ENCODE peak calls at places on chromosomes 7 and 10, in five cellular contexts. Q is mesendoderm, S is GM12878, E is astrocyte, I is kidney. T is an unnamed sample.

GRCh38 chr10:50406457-50407076 is 155.3 kb upstream of the ASAH2 start:
- DNase-seq in Q (no peak), S (no peak), E (no peak), I (no peak), T (no peak)

GRCh38 chr10:120998251-120998650 is 147.1 kb downstream of the WDR11 start:
- DNase-seq in Q (no peak), S (no peak), E (no peak), I (no peak), T (no peak)

GRCh38 chr10:44280615-44281014 is 104.3 kb downstream of the CXCL12 start:
- DNase-seq in Q (no peak), S (no peak), E (no peak), I (no peak), T (peak)

GRCh38 chr7:130963349-130963748 is 229.3 kb upstream of the KLF14 start:
- DNase-seq in Q (no peak), S (no peak), E (no peak), I (no peak), T (no peak)

GRCh38 chr10:34223658-34224057 is 591.4 kb downstream of the PARD3 start:
- DNase-seq in Q (no peak), S (no peak), E (no peak), I (no peak), T (no peak)

GRCh38 chr10:70578371-70578947 is 24.1 kb downstream of the PRF1 start:
- DNase-seq in Q (no peak), S (peak), E (peak), I (peak), T (peak)

GRCh38 chr10:35126062-35126529 is 550 bp upstream of the CREM start:
- DNase-seq in Q (no peak), S (no peak), E (no peak), I (peak), T (no peak)

GRCh38 chr7:4132221-4132620 is 549.9 kb upstream of the FOXK1 start:
- DNase-seq in Q (no peak), S (no peak), E (no peak), I (peak), T (no peak)

GRCh38 chr7:50300336-50300735 is 4.2 kb upstream of the IKZF1 start:
- DNase-seq in Q (no peak), S (no peak), E (no peak), I (no peak), T (no peak)

GRCh38 chr10:3068968-3069737 is 1.8 kb downstream of the PFKP start:
- DNase-seq in Q (peak), S (no peak), E (no peak), I (no peak), T (peak)

GRCh38 chr10:130175074-130175473 is 38.9 kb downstream of the GLRX3 start:
- DNase-seq in Q (no peak), S (no peak), E (no peak), I (no peak), T (no peak)

GRCh38 chr10:68902382-68902781 is 1.3 kb downstream of the DDX50 start:
- DNase-seq in Q (no peak), S (no peak), E (no peak), I (no peak), T (no peak)

GRCh38 chr10:68899186-68899745 is 1.8 kb upstream of the DDX50 start:
- DNase-seq in Q (no peak), S (no peak), E (no peak), I (no peak), T (no peak)

GRCh38 chr10:68901106-68901927 is at the start of gene DDX50:
- DNase-seq in Q (peak), S (peak), E (peak), I (peak), T (peak)

GRCh38 chr10:68897336-68897741 is 3.8 kb upstream of the DDX50 start:
- DNase-seq in Q (peak), S (no peak), E (peak), I (no peak), T (peak)

DNA sequence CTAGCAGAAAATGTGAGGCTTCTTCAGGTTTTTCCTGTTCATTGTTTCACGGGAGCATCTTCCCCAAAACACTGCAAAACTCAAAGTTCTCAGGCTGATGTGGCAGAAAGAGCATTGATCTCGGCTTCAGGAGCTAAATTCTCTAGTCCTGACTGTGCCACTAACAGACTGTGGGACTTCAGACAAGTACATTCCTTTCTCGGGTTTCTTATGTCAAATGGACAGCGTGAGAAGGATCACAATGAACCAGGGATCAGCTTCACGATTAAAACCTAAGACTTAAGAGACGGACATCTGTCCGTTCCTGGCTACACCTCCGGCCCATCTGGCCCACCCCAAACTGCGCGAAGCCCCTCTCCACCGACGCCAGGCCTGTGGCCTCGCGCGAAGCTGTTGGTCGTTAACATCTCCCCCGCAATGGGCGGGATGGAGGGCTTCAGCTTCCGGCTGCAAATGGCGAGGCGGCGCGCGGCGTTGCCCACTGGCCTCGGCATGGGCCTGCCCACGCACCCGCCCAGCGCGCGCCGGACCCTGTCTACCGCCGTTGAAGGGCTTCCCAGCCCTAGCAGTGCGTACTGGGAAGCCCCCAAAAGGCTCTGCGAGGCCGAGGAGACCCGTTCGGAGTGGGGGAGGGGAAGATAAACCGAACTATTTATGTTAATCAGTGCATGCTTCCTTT is 549 bp upstream of the DDX50 start:
- DNase-seq in Q (no peak), S (peak), E (peak), I (peak), T (peak)
- H3K4me3 ChIP-seq in Q (peak), S (peak), E (peak), I (peak), T (peak)

GRCh38 chr7:2224934-2225333 is 7.8 kb downstream of the MAD1L1 start:
- DNase-seq in Q (no peak), S (no peak), E (no peak), I (no peak), T (no peak)
- H3K9ac ChIP-seq in Q (no peak), S (no peak), E (no peak), I (no peak), T (no peak)

GRCh38 chr7:114082934-114083647 is 164.3 kb upstream of the PPP1R3A start:
- DNase-seq in Q (peak), S (no peak), E (no peak), I (peak), T (peak)
- H3K4me3 ChIP-seq in Q (no peak), S (no peak), E (peak), I (peak), T (peak)

GRCh38 chr7:92626281-92626846 is 36.2 kb upstream of the FAM133B start:
- DNase-seq in Q (no peak), S (no peak), E (no peak), I (no peak), T (no peak)

GRCh38 chr7:92624298-92624996 is 34.3 kb upstream of the FAM133B start:
- DNase-seq in Q (no peak), S (no peak), E (no peak), I (no peak), T (no peak)

GRCh38 chr7:92623544-92623943 is 33.4 kb upstream of the FAM133B start:
- DNase-seq in Q (no peak), S (no peak), E (no peak), I (no peak), T (no peak)

GRCh38 chr7:92627956-92628355 is 37.8 kb upstream of the FAM133B start:
- DNase-seq in Q (no peak), S (no peak), E (no peak), I (no peak), T (no peak)

GRCh38 chr7:92625617-92626016 is 35.4 kb upstream of the FAM133B start:
- DNase-seq in Q (no peak), S (no peak), E (no peak), I (no peak), T (peak)
- H3K9ac ChIP-seq in Q (no peak), S (no peak), E (no peak), I (no peak), T (no peak)

DNA sequence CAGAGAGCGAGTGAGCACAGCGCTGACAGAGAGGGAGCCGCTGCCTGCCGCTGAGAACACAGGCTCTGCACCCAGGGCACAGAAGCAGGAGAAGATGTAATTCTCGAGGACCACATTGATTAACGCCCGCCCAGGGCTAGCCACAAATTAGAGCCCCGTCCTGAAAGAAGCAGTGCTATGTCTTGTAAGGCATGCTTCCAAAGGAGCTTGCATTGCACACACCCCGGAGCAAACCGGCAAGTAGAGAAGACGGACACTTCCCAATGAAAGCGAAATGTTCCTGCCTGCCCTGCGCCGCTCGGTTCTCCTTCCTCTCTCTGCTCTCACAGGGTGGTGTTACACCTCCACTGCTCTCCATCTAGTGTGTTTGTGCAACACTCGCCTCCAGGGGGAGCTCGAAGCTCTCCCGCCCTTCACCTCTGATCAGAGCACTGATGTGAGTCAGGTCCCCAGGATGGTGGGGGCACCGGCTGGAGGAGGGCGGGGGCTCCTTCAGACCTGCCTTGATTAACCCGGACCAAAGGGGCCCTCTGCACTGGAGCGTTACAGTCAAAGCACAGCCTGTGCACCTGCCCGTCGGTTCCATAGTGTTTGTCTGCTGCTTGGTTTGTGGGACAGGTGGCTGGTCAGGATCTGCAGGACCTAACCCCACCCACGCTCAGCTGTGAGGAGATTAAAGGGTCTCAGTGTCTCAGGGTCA is 316.5 kb downstream of the ADARB2 start:
- DNase-seq in Q (peak), S (no peak), E (no peak), I (no peak), T (peak)
- H3K4me3 ChIP-seq in Q (peak), S (peak), E (no peak), I (peak), T (no peak)

DNA sequence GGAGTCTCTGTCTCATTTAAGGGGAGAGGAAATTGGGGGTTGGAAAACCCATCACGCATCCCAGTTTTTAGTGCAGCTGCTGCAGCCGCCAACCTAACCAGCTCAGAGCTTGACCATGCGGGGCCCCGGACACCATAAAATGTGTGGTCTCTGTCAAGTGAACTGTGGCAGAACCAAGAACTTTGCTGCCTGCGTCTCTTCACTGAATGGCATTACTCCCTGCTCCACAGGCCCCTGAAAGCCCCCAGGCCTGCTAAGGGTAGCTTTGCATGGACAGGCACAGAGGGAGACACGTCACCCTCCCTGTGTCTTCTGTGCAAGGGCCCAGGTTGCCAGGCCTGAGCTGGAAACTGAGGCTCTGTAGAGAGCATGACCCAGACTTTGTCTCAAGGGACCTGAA is 144.6 kb upstream of the GPR26 start:
- DNase-seq in Q (no peak), S (no peak), E (no peak), I (no peak), T (no peak)
- H3K9ac ChIP-seq in Q (no peak), S (no peak), E (no peak), I (no peak), T (no peak)

GRCh38 chr7:5691536-5692090 is 89.8 kb downstream of the RNF216 start:
- DNase-seq in Q (no peak), S (no peak), E (no peak), I (no peak), T (peak)

GRCh38 chr7:5693529-5693928 is 87.9 kb downstream of the RNF216 start:
- DNase-seq in Q (no peak), S (peak), E (no peak), I (peak), T (peak)

GRCh38 chr7:5690931-5691461 is 90.5 kb downstream of the RNF216 start:
- DNase-seq in Q (no peak), S (no peak), E (no peak), I (peak), T (peak)

GRCh38 chr7:5692845-5693278 is 88.6 kb downstream of the RNF216 start:
- DNase-seq in Q (no peak), S (no peak), E (peak), I (no peak), T (peak)

GRCh38 chr7:5692112-5692844 is 89.2 kb downstream of the RNF216 start:
- DNase-seq in Q (no peak), S (no peak), E (peak), I (peak), T (peak)
- H3K4me3 ChIP-seq in Q (no peak), S (peak), E (peak), I (no peak), T (peak)

DNA sequence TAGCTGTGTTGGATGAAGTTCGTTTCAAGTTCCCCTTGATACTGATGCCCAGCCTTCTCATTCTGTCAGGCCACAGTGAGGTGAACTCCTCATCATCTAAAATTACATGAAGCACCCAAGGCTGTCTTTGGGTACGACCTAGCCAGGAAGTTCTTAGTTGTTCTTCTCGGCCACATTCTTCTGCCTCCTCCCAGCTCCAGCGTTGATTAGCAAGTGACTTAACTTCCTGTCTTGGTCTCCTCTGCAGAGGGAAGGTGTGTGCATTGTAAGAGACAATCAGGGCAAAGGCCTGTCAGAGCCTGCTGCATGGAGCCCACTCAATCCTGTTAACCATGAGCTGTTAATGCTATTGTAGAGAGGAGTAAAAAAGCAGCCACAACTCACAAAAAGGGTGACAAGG is 43.2 kb upstream of the CPXM2 start:
- DNase-seq in Q (no peak), S (no peak), E (no peak), I (no peak), T (no peak)
- H3K9ac ChIP-seq in Q (no peak), S (no peak), E (no peak), I (no peak), T (no peak)

DNA sequence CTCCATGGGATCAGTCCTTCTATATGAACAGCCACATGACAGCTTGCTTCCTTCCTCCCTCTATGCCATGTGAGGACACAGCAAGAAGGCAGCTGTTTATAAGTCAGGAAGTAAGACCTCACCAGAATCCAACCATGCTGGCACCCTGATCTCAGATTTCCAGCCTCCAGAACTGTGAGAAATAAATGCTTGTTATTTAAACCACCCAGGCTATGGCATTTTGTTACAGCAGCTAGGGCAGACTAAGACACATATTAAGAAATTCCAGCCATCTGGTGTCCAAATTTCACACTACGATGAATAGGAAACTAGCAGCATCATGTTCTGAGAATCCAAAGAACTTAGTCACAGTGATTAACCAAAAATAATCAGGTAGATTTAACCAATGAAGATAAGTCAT is 140.1 kb downstream of the ZFAND4 start:
- DNase-seq in Q (no peak), S (no peak), E (no peak), I (no peak), T (no peak)
- H3K4me3 ChIP-seq in Q (no peak), S (no peak), E (no peak), I (no peak), T (no peak)

GRCh38 chr7:94375167-94375566 is 19.5 kb upstream of the COL1A2 start:
- DNase-seq in Q (peak), S (no peak), E (peak), I (no peak), T (peak)
- H3K9ac ChIP-seq in Q (peak), S (no peak), E (peak), I (no peak), T (peak)